ENCODE peak calls at places on chromosomes 7 and 10, in four cellular contexts. One of them, this sample, is unnamed.

GRCh38 chr10:6912021-6912420 is 331.9 kb upstream of the PRKCQ start:
- DNase-seq in neural progenitor cell: no peak
- DNase-seq in adipocyte: no peak
- DNase-seq in neuronal stem cell: no peak
- DNase-seq in this sample: no peak

GRCh38 chr7:51251292-51251691 is 65.3 kb downstream of the COBL start:
- DNase-seq in adipocyte: no peak
- DNase-seq in neural progenitor cell: no peak
- DNase-seq in neuronal stem cell: no peak
- DNase-seq in this sample: peak; percentile 70

GRCh38 chr7:155007947-155008346 is 5.0 kb upstream of the PAXIP1 start:
- DNase-seq in neuronal stem cell: peak; percentile 27
- DNase-seq in neural progenitor cell: peak; percentile 69
- DNase-seq in adipocyte: no peak
- DNase-seq in this sample: peak; percentile 20

GRCh38 chr10:8981277-8981676 is 926.8 kb downstream of the GATA3 start:
- DNase-seq in adipocyte: no peak
- DNase-seq in neural progenitor cell: no peak
- DNase-seq in neuronal stem cell: no peak
- DNase-seq in this sample: peak; percentile 8

GRCh38 chr7:26369519-26370385 is 78.1 kb downstream of the SNX10 start:
- DNase-seq in adipocyte: peak; percentile 86
- DNase-seq in neural progenitor cell: peak; percentile 56
- DNase-seq in neuronal stem cell: peak; percentile 38
- DNase-seq in this sample: peak; percentile 84

GRCh38 chr10:35203744-35204143 is 77.1 kb downstream of the CREM start:
- DNase-seq in neural progenitor cell: no peak
- DNase-seq in neuronal stem cell: no peak
- DNase-seq in adipocyte: no peak
- DNase-seq in this sample: no peak

GRCh38 chr10:34666008-34666700 is 148.9 kb downstream of the PARD3 start:
- DNase-seq in neural progenitor cell: peak; percentile 62
- DNase-seq in adipocyte: peak; percentile 95
- DNase-seq in neuronal stem cell: peak; percentile 30
- DNase-seq in this sample: peak; percentile 83

GRCh38 chr7:123534383-123535260 is at the start of gene IQUB:
- DNase-seq in adipocyte: peak; percentile 100
- DNase-seq in neuronal stem cell: peak; percentile 95
- DNase-seq in neural progenitor cell: peak; percentile 99
- DNase-seq in this sample: peak; percentile 96

GRCh38 chr7:2527505-2528464 is 8.2 kb downstream of the LFNG start:
- DNase-seq in adipocyte: peak; percentile 81
- DNase-seq in neural progenitor cell: no peak
- DNase-seq in neuronal stem cell: no peak
- DNase-seq in this sample: no peak

GRCh38 chr10:52300599-52301277 is 13.3 kb upstream of the DKK1 start:
- DNase-seq in adipocyte: no peak
- DNase-seq in neuronal stem cell: no peak
- DNase-seq in neural progenitor cell: no peak
- DNase-seq in this sample: no peak

GRCh38 chr10:31320179-31320597 is 1.2 kb downstream of the ZEB1 start:
- DNase-seq in neuronal stem cell: peak; percentile 35
- DNase-seq in adipocyte: peak; percentile 49
- DNase-seq in neural progenitor cell: peak; percentile 63
- DNase-seq in this sample: no peak

GRCh38 chr7:77409005-77409738 is 7.0 kb downstream of the GSAP start:
- DNase-seq in neuronal stem cell: no peak
- DNase-seq in adipocyte: peak; percentile 50
- DNase-seq in neural progenitor cell: no peak
- DNase-seq in this sample: peak; percentile 71

GRCh38 chr10:125127110-125127509 is 33.3 kb downstream of the CTBP2 start:
- DNase-seq in neuronal stem cell: no peak
- DNase-seq in adipocyte: no peak
- DNase-seq in neural progenitor cell: no peak
- DNase-seq in this sample: no peak

GRCh38 chr7:116340201-116340847 is 130.0 kb downstream of the TES start:
- DNase-seq in neural progenitor cell: no peak
- DNase-seq in neuronal stem cell: no peak
- DNase-seq in adipocyte: no peak
- DNase-seq in this sample: no peak

GRCh38 chr7:95213809-95214492 is 110.4 kb downstream of the PON1 start:
- DNase-seq in adipocyte: no peak
- DNase-seq in neuronal stem cell: no peak
- DNase-seq in neural progenitor cell: no peak
- DNase-seq in this sample: peak; percentile 20

GRCh38 chr7:2567663-2568238 is 9.0 kb downstream of the IQCE start:
- DNase-seq in neuronal stem cell: no peak
- DNase-seq in neural progenitor cell: peak; percentile 76
- DNase-seq in adipocyte: peak; percentile 35
- DNase-seq in this sample: peak; percentile 52

GRCh38 chr7:2760098-2760889 is 72.3 kb downstream of the AMZ1 start:
- DNase-seq in neural progenitor cell: peak; percentile 74
- DNase-seq in neuronal stem cell: peak; percentile 21
- DNase-seq in adipocyte: peak; percentile 22
- DNase-seq in this sample: peak; percentile 95

GRCh38 chr7:113562242-113562641 is 356.6 kb downstream of the PPP1R3A start:
- DNase-seq in adipocyte: no peak
- DNase-seq in neuronal stem cell: no peak
- DNase-seq in neural progenitor cell: no peak
- DNase-seq in this sample: no peak

GRCh38 chr10:28959850-28960501 is 282.7 kb downstream of the BAMBI start:
- DNase-seq in neuronal stem cell: no peak
- DNase-seq in neural progenitor cell: no peak
- DNase-seq in adipocyte: no peak
- DNase-seq in this sample: no peak

GRCh38 chr10:97843296-97843671 is 6.4 kb upstream of the GOLGA7B start:
- DNase-seq in neural progenitor cell: no peak
- DNase-seq in neuronal stem cell: no peak
- DNase-seq in adipocyte: no peak
- DNase-seq in this sample: no peak

GRCh38 chr7:90931996-90932912 is 332.0 kb upstream of the FZD1 start:
- DNase-seq in neural progenitor cell: no peak
- DNase-seq in neuronal stem cell: no peak
- DNase-seq in adipocyte: no peak
- DNase-seq in this sample: no peak

GRCh38 chr10:125999694-126000093 is 103.3 kb downstream of the FANK1 start:
- DNase-seq in neuronal stem cell: no peak
- DNase-seq in adipocyte: no peak
- DNase-seq in neural progenitor cell: no peak
- DNase-seq in this sample: no peak

GRCh38 chr7:25781704-25782103 is 370.3 kb upstream of the NFE2L3 start:
- DNase-seq in neural progenitor cell: no peak
- DNase-seq in neuronal stem cell: no peak
- DNase-seq in adipocyte: no peak
- DNase-seq in this sample: no peak

GRCh38 chr7:142961973-142962913 is at the start of gene KEL:
- DNase-seq in adipocyte: no peak
- DNase-seq in neuronal stem cell: no peak
- DNase-seq in neural progenitor cell: no peak
- DNase-seq in this sample: no peak

GRCh38 chr10:50390302-50390701 is 139.0 kb upstream of the ASAH2 start:
- DNase-seq in neuronal stem cell: no peak
- DNase-seq in neural progenitor cell: no peak
- DNase-seq in adipocyte: no peak
- DNase-seq in this sample: no peak

GRCh38 chr7:117828831-117829230 is 44.4 kb downstream of the CTTNBP2 start:
- DNase-seq in adipocyte: peak; percentile 40
- DNase-seq in neural progenitor cell: no peak
- DNase-seq in neuronal stem cell: no peak
- DNase-seq in this sample: no peak

GRCh38 chr10:98321203-98321780 is 53.3 kb upstream of the LOXL4 start:
- DNase-seq in adipocyte: no peak
- DNase-seq in neural progenitor cell: peak; percentile 59
- DNase-seq in neuronal stem cell: no peak
- DNase-seq in this sample: peak; percentile 51

GRCh38 chr7:11819947-11820346 is 12.1 kb downstream of the THSD7A start:
- DNase-seq in adipocyte: no peak
- DNase-seq in neuronal stem cell: no peak
- DNase-seq in neural progenitor cell: no peak
- DNase-seq in this sample: no peak

GRCh38 chr10:33334839-33335549 is 527 bp upstream of the NRP1 start:
- DNase-seq in neuronal stem cell: peak; percentile 76
- DNase-seq in adipocyte: peak; percentile 94
- DNase-seq in neural progenitor cell: peak; percentile 86
- DNase-seq in this sample: peak; percentile 58

GRCh38 chr7:44109991-44110390 is 5.8 kb downstream of the AEBP1 start:
- DNase-seq in neuronal stem cell: no peak
- DNase-seq in adipocyte: no peak
- DNase-seq in neural progenitor cell: no peak
- DNase-seq in this sample: no peak

GRCh38 chr7:108424013-108424412 is 32.2 kb downstream of the NRCAM start:
- DNase-seq in neural progenitor cell: no peak
- DNase-seq in neuronal stem cell: no peak
- DNase-seq in adipocyte: no peak
- DNase-seq in this sample: no peak

GRCh38 chr10:3764626-3765375 is 20.2 kb downstream of the KLF6 start:
- DNase-seq in neural progenitor cell: no peak
- DNase-seq in adipocyte: no peak
- DNase-seq in neuronal stem cell: no peak
- DNase-seq in this sample: no peak
- H3K4me3 ChIP-seq in neural progenitor cell: no peak overlapping the region
- H3K4me3 ChIP-seq in adipocyte: no peak overlapping the region
- H3K4me3 ChIP-seq in neuronal stem cell: no peak overlapping the region
- H3K4me3 ChIP-seq in this sample: no peak overlapping the region

GRCh38 chr10:95406651-95407280 is 116.0 kb upstream of the PDLIM1 start:
- DNase-seq in adipocyte: no peak
- DNase-seq in neural progenitor cell: no peak
- DNase-seq in neuronal stem cell: no peak
- DNase-seq in this sample: no peak
- H3K9ac ChIP-seq in adipocyte: peak overlapping the region; percentile 47
- H3K9ac ChIP-seq in neural progenitor cell: no peak overlapping the region
- H3K9ac ChIP-seq in neuronal stem cell: no peak overlapping the region
- H3K9ac ChIP-seq in this sample: no peak overlapping the region

DNA sequence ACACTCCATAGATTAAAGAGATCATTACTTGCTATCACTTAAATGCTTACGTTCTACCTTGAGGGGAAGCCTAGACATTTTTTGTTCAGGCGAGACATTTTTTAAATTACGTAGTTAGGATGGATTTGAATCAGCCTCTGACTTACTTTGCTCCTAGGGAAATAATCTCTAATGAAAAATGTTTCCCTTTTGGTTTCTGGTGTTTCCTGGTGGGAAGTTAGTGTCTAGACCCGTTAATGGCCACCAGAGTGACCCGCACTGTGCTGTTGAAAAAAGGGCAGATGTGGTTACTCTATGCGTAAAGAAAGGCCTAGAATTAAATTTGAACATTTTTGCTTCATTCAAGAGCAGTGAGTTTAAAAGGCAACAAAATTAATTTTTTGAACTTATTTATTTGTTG is 3.8 kb downstream of the ZNF365 start:
- DNase-seq in neural progenitor cell: no peak
- DNase-seq in neuronal stem cell: no peak
- DNase-seq in adipocyte: no peak
- DNase-seq in this sample: no peak
- H3K4me3 ChIP-seq in neural progenitor cell: no peak overlapping the region
- H3K4me3 ChIP-seq in neuronal stem cell: no peak overlapping the region
- H3K4me3 ChIP-seq in adipocyte: no peak overlapping the region
- H3K4me3 ChIP-seq in this sample: no peak overlapping the region

DNA sequence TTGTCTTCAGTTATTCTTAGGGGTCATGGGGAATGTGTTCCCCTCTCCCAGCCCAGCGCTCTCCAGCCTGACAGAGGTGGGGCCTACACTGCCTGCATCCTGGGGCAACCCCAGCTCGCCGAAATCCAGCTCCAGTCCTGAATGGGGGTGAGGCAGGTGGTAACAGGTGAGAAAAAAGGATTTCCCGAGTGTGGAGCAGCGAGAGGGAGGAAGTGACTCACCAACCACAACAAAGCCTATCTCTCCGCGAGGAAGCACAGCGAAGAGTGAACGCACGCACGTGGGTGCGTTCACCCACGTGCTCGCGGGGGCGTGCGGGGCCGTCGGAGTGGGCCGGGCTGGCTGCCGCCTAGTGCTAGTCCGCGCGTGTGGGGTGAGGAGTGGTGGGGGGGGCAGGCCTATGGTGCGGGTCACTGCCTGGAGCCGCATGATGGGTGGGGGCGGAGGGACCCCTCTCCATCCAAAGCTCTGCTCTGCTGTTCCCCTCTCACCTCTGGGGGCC is 855 bp upstream of the PALD1 start:
- DNase-seq in neuronal stem cell: no peak
- DNase-seq in adipocyte: no peak
- DNase-seq in neural progenitor cell: peak; percentile 20
- DNase-seq in this sample: no peak
- H3K9ac ChIP-seq in neuronal stem cell: peak overlapping the region; percentile 88
- H3K9ac ChIP-seq in adipocyte: no peak overlapping the region
- H3K9ac ChIP-seq in neural progenitor cell: peak overlapping the region; percentile 49
- H3K9ac ChIP-seq in this sample: no peak overlapping the region

GRCh38 chr7:76314042-76314721 is 11.7 kb downstream of the HSPB1 start:
- DNase-seq in adipocyte: peak; percentile 96
- DNase-seq in neural progenitor cell: peak; percentile 95
- DNase-seq in neuronal stem cell: peak; percentile 91
- DNase-seq in this sample: peak; percentile 94
- H3K4me3 ChIP-seq in adipocyte: no peak overlapping the region
- H3K4me3 ChIP-seq in neural progenitor cell: no peak overlapping the region
- H3K4me3 ChIP-seq in neuronal stem cell: no peak overlapping the region
- H3K4me3 ChIP-seq in this sample: no peak overlapping the region

GRCh38 chr10:132575320-132576201 is 38.0 kb downstream of the INPP5A start:
- DNase-seq in adipocyte: peak; percentile 80
- DNase-seq in neuronal stem cell: no peak
- DNase-seq in neural progenitor cell: no peak
- DNase-seq in this sample: no peak

GRCh38 chr10:132577350-132578005 is 39.9 kb downstream of the INPP5A start:
- DNase-seq in neural progenitor cell: peak; percentile 48
- DNase-seq in adipocyte: no peak
- DNase-seq in neuronal stem cell: no peak
- DNase-seq in this sample: no peak

GRCh38 chr10:132574783-132575319 is 37.3 kb downstream of the INPP5A start:
- DNase-seq in adipocyte: peak; percentile 37
- DNase-seq in neuronal stem cell: no peak
- DNase-seq in neural progenitor cell: peak; percentile 52
- DNase-seq in this sample: no peak

GRCh38 chr10:132578287-132578951 is 40.8 kb downstream of the INPP5A start:
- DNase-seq in neuronal stem cell: no peak
- DNase-seq in neural progenitor cell: no peak
- DNase-seq in adipocyte: no peak
- DNase-seq in this sample: no peak

GRCh38 chr10:132576671-132577349 is 39.2 kb downstream of the INPP5A start:
- DNase-seq in adipocyte: no peak
- DNase-seq in neuronal stem cell: no peak
- DNase-seq in neural progenitor cell: no peak
- DNase-seq in this sample: no peak
- H3K9ac ChIP-seq in adipocyte: no peak overlapping the region
- H3K9ac ChIP-seq in neuronal stem cell: no peak overlapping the region
- H3K9ac ChIP-seq in neural progenitor cell: no peak overlapping the region
- H3K9ac ChIP-seq in this sample: no peak overlapping the region

GRCh38 chr7:92831716-92832622 is 4.4 kb downstream of the CDK6 start:
- DNase-seq in neural progenitor cell: no peak
- DNase-seq in neuronal stem cell: no peak
- DNase-seq in adipocyte: peak; percentile 84
- DNase-seq in this sample: peak; percentile 58

GRCh38 chr7:92833024-92833765 is 3.2 kb downstream of the CDK6 start:
- DNase-seq in adipocyte: peak; percentile 88
- DNase-seq in neural progenitor cell: peak; percentile 90
- DNase-seq in neuronal stem cell: peak; percentile 60
- DNase-seq in this sample: peak; percentile 85

GRCh38 chr7:92830047-92830446 is 6.3 kb downstream of the CDK6 start:
- DNase-seq in neural progenitor cell: no peak
- DNase-seq in adipocyte: no peak
- DNase-seq in neuronal stem cell: no peak
- DNase-seq in this sample: no peak

GRCh38 chr7:92832623-92833023 is 3.8 kb downstream of the CDK6 start:
- DNase-seq in neural progenitor cell: no peak
- DNase-seq in adipocyte: no peak
- DNase-seq in neuronal stem cell: no peak
- DNase-seq in this sample: no peak

GRCh38 chr7:92830532-92831110 is 5.8 kb downstream of the CDK6 start:
- DNase-seq in neuronal stem cell: no peak
- DNase-seq in adipocyte: peak; percentile 38
- DNase-seq in neural progenitor cell: no peak
- DNase-seq in this sample: no peak
- H3K4me3 ChIP-seq in neuronal stem cell: no peak overlapping the region
- H3K4me3 ChIP-seq in adipocyte: peak overlapping the region; percentile 98
- H3K4me3 ChIP-seq in neural progenitor cell: no peak overlapping the region
- H3K4me3 ChIP-seq in this sample: no peak overlapping the region

This sample was measured in trophoblast cell.